ENCODE peak calls at places on chromosomes 6 and 20, in eight cellular contexts. D, N, U, T, I, R, Z and B are unnamed samples.
A peak's percentile ranks its signal among the peaks of the same experiment; 100 is the strongest.

GRCh38 chr6:362231-362923 is 29.2 kb upstream of the IRF4 start:
- DNase-seq in D (no peak), N (no peak), U (no peak), T (no peak), I (no peak), R (no peak), Z (no peak), B (no peak)

GRCh38 chr6:142087950-142088857 is 44.5 kb upstream of the GJE1 start:
- DNase-seq in D (no peak), N (no peak), U (no peak), T (no peak), I (no peak), R (no peak), Z (no peak), B (no peak)

GRCh38 chr6:143596857-143597256 is 80.9 kb upstream of the PHACTR2 start:
- DNase-seq in D (peak; percentile 30), N (peak; percentile 92), U (no peak), T (peak; percentile 12), I (peak; percentile 51), R (peak; percentile 70), Z (peak; percentile 74), B (no peak)

GRCh38 chr6:52312461-52312860 is 27.9 kb upstream of the MCM3 start:
- DNase-seq in D (no peak), N (no peak), U (no peak), T (no peak), I (no peak), R (no peak), Z (no peak), B (no peak)

GRCh38 chr6:22328499-22328898 is 31.7 kb upstream of the PRL start:
- DNase-seq in D (no peak), N (no peak), U (no peak), T (no peak), I (no peak), R (no peak), Z (no peak), B (no peak)

GRCh38 chr6:3607599-3607998 is 143.9 kb downstream of the PXDC1 start:
- DNase-seq in D (no peak), N (no peak), U (no peak), T (no peak), I (no peak), R (no peak), Z (no peak), B (no peak)

GRCh38 chr6:3749991-3750323 is 1.6 kb downstream of the PXDC1 start:
- DNase-seq in D (peak; percentile 62), N (peak; percentile 79), U (no peak), T (peak; percentile 83), I (no peak), R (peak; percentile 87), Z (peak; percentile 82), B (no peak)

GRCh38 chr20:44460795-44461141 is 14.9 kb upstream of the TTPAL start:
- DNase-seq in D (no peak), N (peak; percentile 66), U (no peak), T (peak; percentile 16), I (no peak), R (no peak), Z (no peak), B (peak; percentile 27)

GRCh38 chr6:44540881-44541280 is 153.4 kb downstream of the CDC5L start:
- DNase-seq in D (no peak), N (no peak), U (no peak), T (no peak), I (no peak), R (no peak), Z (no peak), B (no peak)

GRCh38 chr6:53189554-53189953 is 40.9 kb upstream of the GCM1 start:
- DNase-seq in D (no peak), N (peak; percentile 54), U (no peak), T (peak; percentile 96), I (no peak), R (no peak), Z (no peak), B (no peak)

GRCh38 chr20:63148696-63149095 is 67.2 kb downstream of the YTHDF1 start:
- DNase-seq in D (no peak), N (no peak), U (no peak), T (no peak), I (no peak), R (no peak), Z (no peak), B (no peak)

GRCh38 chr20:34014878-34015277 is 21.2 kb downstream of the RALY start:
- DNase-seq in D (no peak), N (no peak), U (no peak), T (no peak), I (no peak), R (no peak), Z (no peak), B (no peak)

GRCh38 chr20:34013532-34013931 is 19.8 kb downstream of the RALY start:
- DNase-seq in D (no peak), N (no peak), U (no peak), T (no peak), I (no peak), R (no peak), Z (no peak), B (no peak)

GRCh38 chr20:34017610-34018009 is 23.9 kb downstream of the RALY start:
- DNase-seq in D (no peak), N (peak; percentile 74), U (no peak), T (peak; percentile 98), I (peak; percentile 81), R (no peak), Z (no peak), B (no peak)

GRCh38 chr20:34016736-34017135 is 23.0 kb downstream of the RALY start:
- DNase-seq in D (no peak), N (no peak), U (no peak), T (no peak), I (no peak), R (no peak), Z (no peak), B (no peak)

DNA sequence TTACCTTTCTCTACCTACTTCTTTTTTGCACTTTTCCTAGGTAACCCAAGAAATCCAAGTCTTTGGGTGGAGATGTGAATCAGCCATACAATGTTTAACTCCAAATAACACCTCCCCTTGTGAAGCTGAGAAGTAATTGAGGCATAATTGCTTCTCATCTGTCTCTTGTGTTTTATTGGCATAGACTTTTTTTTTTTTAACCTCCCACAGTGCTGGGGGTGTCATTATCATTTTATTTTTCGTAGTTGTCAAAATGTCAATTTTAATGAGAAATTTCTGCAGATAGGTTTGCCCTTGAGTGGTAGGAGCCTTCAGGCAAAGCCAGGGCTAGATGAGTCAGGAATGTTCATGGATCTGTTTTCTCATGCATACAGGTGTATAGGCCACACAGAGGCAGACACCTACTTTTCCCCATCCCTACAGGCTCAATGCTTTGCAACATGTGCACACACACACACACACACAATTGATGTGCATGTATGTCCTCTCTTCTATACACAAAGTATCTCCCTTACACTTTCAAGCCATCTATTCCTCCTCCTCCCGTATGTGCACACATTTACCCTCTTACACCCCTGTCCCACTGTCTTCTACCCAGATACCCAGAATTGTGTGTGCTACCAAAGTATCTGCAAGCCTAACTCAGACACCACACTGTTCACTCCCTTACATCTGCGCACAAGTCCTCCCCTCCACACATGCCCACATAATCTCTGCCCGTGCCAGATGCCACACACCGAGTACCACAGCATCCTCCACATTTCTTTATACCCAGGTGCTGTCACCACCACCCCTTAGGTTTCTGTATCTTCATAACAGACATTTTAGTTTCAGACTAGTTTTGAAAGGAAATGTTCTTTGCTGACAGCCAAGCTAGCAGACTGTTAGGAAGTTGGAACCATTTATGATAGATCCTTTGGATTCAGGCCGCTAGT is 22.0 kb downstream of the RALY start:
- DNase-seq in D (no peak), N (no peak), U (no peak), T (no peak), I (no peak), R (no peak), Z (no peak), B (no peak)
- H3K4me3 ChIP-seq in D (no peak overlapping the region), N (no peak overlapping the region), U (no peak overlapping the region), T (no peak overlapping the region), I (no peak overlapping the region), R (no peak overlapping the region), Z (no peak overlapping the region), B (peak overlapping the region; percentile 23)

DNA sequence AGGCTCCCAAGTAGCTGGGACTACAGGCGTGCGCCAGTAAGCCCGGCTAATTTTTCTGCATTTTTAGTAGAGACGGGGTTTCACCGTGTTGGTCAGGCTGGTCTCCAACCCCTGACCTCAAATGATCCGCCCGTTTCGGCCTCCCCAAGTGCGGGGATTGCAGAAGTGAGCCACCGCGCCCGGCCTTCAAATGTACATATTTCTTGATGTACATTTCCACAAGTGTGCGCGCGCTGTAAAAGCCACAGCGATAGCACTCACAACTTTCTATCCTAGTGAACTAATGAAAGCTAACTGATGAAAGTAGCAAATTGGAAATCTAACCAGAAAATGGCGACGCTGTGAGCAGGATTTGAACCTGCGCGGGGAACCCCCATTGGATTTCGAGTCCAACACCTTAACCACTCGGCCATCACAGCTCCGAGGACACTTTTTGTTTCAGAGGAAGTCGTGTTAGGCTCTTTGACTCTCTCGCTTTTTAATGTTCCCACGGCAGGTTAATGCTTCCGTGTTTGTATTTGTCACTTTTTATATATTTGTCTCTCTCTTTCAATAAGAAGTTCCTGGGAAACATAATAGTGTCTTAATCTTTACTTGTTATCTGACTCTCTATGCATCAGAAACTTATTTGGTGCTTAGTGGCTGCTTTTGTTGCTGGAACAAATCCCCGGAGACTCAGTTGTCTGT is 199.4 kb upstream of the ZNF184 start:
- DNase-seq in D (no peak), N (peak; percentile 73), U (no peak), T (peak; percentile 59), I (no peak), R (no peak), Z (peak; percentile 69), B (peak; percentile 36)
- H3K4me3 ChIP-seq in D (no peak overlapping the region), N (no peak overlapping the region), U (peak overlapping the region; percentile 50), T (peak overlapping the region; percentile 24), I (no peak overlapping the region), R (no peak overlapping the region), Z (peak overlapping the region; percentile 11), B (peak overlapping the region; percentile 61)

GRCh38 chr6:35018746-35019145 is 122.4 kb downstream of the TCP11 start:
- DNase-seq in D (no peak), N (no peak), U (no peak), T (no peak), I (no peak), R (no peak), Z (no peak), B (no peak)
- H3K4me3 ChIP-seq in D (peak overlapping the region; percentile 60), N (no peak overlapping the region), U (no peak overlapping the region), T (peak overlapping the region; percentile 45), I (peak overlapping the region; percentile 8), R (peak overlapping the region; percentile 68), Z (no peak overlapping the region), B (no peak overlapping the region)

GRCh38 chr6:89121934-89122333 is 4.1 kb upstream of the SRSF12 start:
- DNase-seq in D (no peak), N (no peak), U (no peak), T (no peak), I (no peak), R (no peak), Z (no peak), B (no peak)

GRCh38 chr6:89118931-89119330 is 1.1 kb upstream of the SRSF12 start:
- DNase-seq in D (no peak), N (no peak), U (no peak), T (no peak), I (no peak), R (no peak), Z (no peak), B (no peak)

GRCh38 chr6:89120371-89120770 is 2.5 kb upstream of the SRSF12 start:
- DNase-seq in D (no peak), N (no peak), U (no peak), T (peak; percentile 44), I (no peak), R (no peak), Z (no peak), B (no peak)

GRCh38 chr6:89116702-89117101 is 1.2 kb downstream of the SRSF12 start:
- DNase-seq in D (no peak), N (no peak), U (peak; percentile 40), T (no peak), I (no peak), R (no peak), Z (no peak), B (no peak)

GRCh38 chr6:89117285-89118108 is at the start of gene SRSF12:
- DNase-seq in D (peak; percentile 36), N (peak; percentile 27), U (peak; percentile 96), T (peak; percentile 57), I (no peak), R (no peak), Z (peak; percentile 67), B (peak; percentile 12)
- H3K4me3 ChIP-seq in D (peak within 1 kb of the TSS; percentile 63), N (peak within 1 kb of the TSS; percentile 60), U (peak within 1 kb of the TSS; percentile 74), T (peak within 1 kb of the TSS; percentile 60), I (peak within 1 kb of the TSS; percentile 60), R (peak within 1 kb of the TSS; percentile 69), Z (peak within 1 kb of the TSS; percentile 61), B (peak within 1 kb of the TSS; percentile 70)